ENCODE peak calls at places on chromosomes 5 and 9, in seven cellular contexts. S is SK-N-DZ, Y is DMS 273 treated with DMSO at 0.1 percent for 48 hours, W is nucleus accumbens, V is Right ventricle myocardium superior, P is mucosa of descending colon, J is T follicular helper cell. D is an unnamed sample.

GRCh38 chr9:99748690-99749089 is 73.0 kb upstream of the NR4A3 start:
- DNase-seq in S (no peak), V (no peak), W (no peak), J (no peak), Y (no peak), P (no peak), D (no peak)

GRCh38 chr5:150557507-150557872 is 49.6 kb downstream of the NDST1 start:
- DNase-seq in S (no peak), W (no peak), Y (no peak), J (no peak), V (no peak), P (no peak), D (no peak)

GRCh38 chr5:147391781-147392180 is 118.1 kb downstream of the DPYSL3 start:
- DNase-seq in W (no peak), P (peak), J (no peak), S (peak), Y (no peak), V (no peak), D (peak)

GRCh38 chr9:123927625-123928308 is 2.2 kb downstream of the DENND1A start:
- DNase-seq in V (no peak), P (peak), Y (no peak), S (no peak), W (no peak), J (no peak), D (no peak)

GRCh38 chr9:131008909-131009618 is at the start of gene LAMC3:
- DNase-seq in W (no peak), Y (no peak), J (no peak), S (no peak), V (peak), P (no peak), D (no peak)

GRCh38 chr5:88818296-88818695 is 64.7 kb downstream of the MEF2C start:
- DNase-seq in S (no peak), J (no peak), Y (no peak), V (no peak), P (no peak), W (no peak), D (no peak)

GRCh38 chr5:124906339-124907097 is 160.1 kb upstream of the ZNF608 start:
- DNase-seq in J (no peak), W (peak), P (peak), V (peak), Y (peak), S (peak), D (peak)

GRCh38 chr5:132779961-132780360 is 2.9 kb upstream of the SEPTIN8 start:
- DNase-seq in S (no peak), P (no peak), J (no peak), Y (no peak), V (no peak), W (peak), D (no peak)

D was measured in LHCN-M2.